ENCODE peak calls at places on chromosome 4, in six cellular contexts. N is GM23338, I is HCT116, D is HepG2, J is upper lobe of left lung, F is Panc1. R is an unnamed sample.

GRCh38 chr4:90127706-90128345 is 632 bp downstream of the CCSER1 start:
- ATAC-seq in J (peak; percentile 65), N (peak; percentile 67), I (peak; percentile 59), F (peak; percentile 71), D (peak; percentile 78), R (peak; percentile 42)

GRCh38 chr4:88211473-88212252 is 53.2 kb upstream of the ABCG2 start:
- ATAC-seq in N (peak; percentile 86), F (peak; percentile 81), I (peak; percentile 83), J (no peak), D (peak; percentile 64), R (no peak)

GRCh38 chr4:48588230-48588943 is 98.3 kb downstream of the ZAR1 start:
- ATAC-seq in J (no peak), I (peak; percentile 34), N (no peak), D (no peak), F (no peak), R (no peak)

GRCh38 chr4:174848596-174848995 is 19.5 kb upstream of the GLRA3 start:
- ATAC-seq in I (no peak), J (no peak), D (no peak), F (no peak), N (no peak), R (no peak)

GRCh38 chr4:93852680-93853079 is 24.1 kb downstream of the ATOH1 start:
- ATAC-seq in J (no peak), I (no peak), D (no peak), N (no peak), F (no peak), R (no peak)

GRCh38 chr4:8453957-8454356 is 13.4 kb downstream of the TRMT44 start:
- ATAC-seq in F (no peak), N (no peak), I (no peak), D (no peak), J (no peak), R (no peak)

GRCh38 chr4:136583567-136583966 is 948.7 kb downstream of the PCDH18 start:
- ATAC-seq in I (no peak), D (no peak), N (no peak), F (no peak), J (no peak), R (no peak)

GRCh38 chr4:167025651-167026050 is 208.6 kb downstream of the SPOCK3 start:
- ATAC-seq in D (no peak), I (no peak), F (no peak), N (no peak), J (no peak), R (no peak)

GRCh38 chr4:110475881-110476818 is at the start of gene ENPEP:
- ATAC-seq in N (peak; percentile 75), J (no peak), I (no peak), D (peak; percentile 55), F (no peak), R (peak; percentile 33)

GRCh38 chr4:75673959-75674328 is 733 bp upstream of the G3BP2 start:
- ATAC-seq in J (no peak), F (no peak), D (peak; percentile 3), N (no peak), I (no peak), R (no peak)

GRCh38 chr4:142698541-142698940 is 147.6 kb downstream of the INPP4B start:
- ATAC-seq in N (no peak), I (no peak), D (no peak), F (no peak), J (no peak), R (no peak)

GRCh38 chr4:84966382-84967291 is at the start of gene WDFY3:
- ATAC-seq in D (peak; percentile 85), F (peak; percentile 97), J (peak; percentile 97), N (peak; percentile 74), I (peak; percentile 89), R (peak; percentile 94)

GRCh38 chr4:6500481-6501135 is 28.2 kb upstream of the PPP2R2C start:
- ATAC-seq in I (no peak), J (no peak), N (no peak), D (no peak), F (no peak), R (no peak)

GRCh38 chr4:6972911-6973310 is 63.3 kb downstream of the TBC1D14 start:
- ATAC-seq in J (no peak), F (no peak), I (no peak), D (no peak), N (peak; percentile 94), R (no peak)

GRCh38 chr4:81757706-81758105 is 286.0 kb upstream of the RASGEF1B start:
- ATAC-seq in N (peak; percentile 67), J (no peak), F (no peak), I (no peak), D (no peak), R (no peak)

GRCh38 chr4:151743128-151743854 is 17.5 kb downstream of the GATB start:
- ATAC-seq in N (no peak), I (peak; percentile 64), D (no peak), F (no peak), J (no peak), R (no peak)
- TF ChIP-seq CTCF in N (peak; percentile 57), I (peak; percentile 18), D (no peak), F (peak; percentile 2), J (no peak), R (no peak)

GRCh38 chr4:39514888-39515401 is 12.3 kb downstream of the UGDH start:
- ATAC-seq in J (peak; percentile 85), I (peak; percentile 68), N (no peak), D (peak; percentile 77), F (peak; percentile 62), R (no peak)
- TF ChIP-seq POLR2AphosphoS5 in J (no peak), I (no peak), N (no peak), D (no peak), F (no peak), R (no peak)

DNA sequence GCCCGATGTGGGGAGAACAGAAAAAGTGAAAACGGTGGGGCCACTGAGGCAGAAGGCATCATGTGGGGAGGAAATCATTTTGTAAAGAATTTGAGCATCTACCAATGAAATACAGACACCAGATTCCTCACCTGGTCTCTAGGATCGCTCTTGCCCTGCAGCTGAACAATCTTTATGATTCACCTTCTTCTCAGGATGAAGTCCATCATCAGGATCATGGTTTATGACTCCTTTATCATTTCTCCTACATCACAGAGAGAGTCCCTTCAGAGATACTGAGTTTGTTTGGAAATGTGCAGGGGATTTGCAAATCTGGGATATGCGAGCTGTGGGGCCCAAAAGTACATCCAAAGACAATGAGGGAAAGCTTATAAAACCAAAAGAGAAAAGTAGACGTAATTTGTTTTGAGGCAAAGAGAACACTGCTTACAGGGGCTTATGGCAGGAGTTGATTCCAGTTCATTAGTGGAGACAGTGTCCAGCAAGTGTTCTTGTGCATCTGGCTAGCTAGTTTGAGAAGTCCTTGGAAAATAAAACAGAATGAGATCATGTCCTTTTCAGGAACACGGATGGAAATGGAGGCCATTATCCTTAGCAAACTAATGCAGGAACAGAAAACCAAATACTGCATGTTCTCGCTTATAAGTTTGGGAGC is 15.3 kb upstream of the ANXA5 start:
- ATAC-seq in I (peak; percentile 50), J (no peak), F (peak; percentile 53), N (no peak), D (peak; percentile 36), R (peak; percentile 50)
- H3K27ac ChIP-seq in I (peak overlapping the region; percentile 34), J (peak overlapping the region; percentile 54), F (peak overlapping the region; percentile 78), N (peak overlapping the region; percentile 88), D (no peak overlapping the region), R (peak overlapping the region; percentile 81)

DNA sequence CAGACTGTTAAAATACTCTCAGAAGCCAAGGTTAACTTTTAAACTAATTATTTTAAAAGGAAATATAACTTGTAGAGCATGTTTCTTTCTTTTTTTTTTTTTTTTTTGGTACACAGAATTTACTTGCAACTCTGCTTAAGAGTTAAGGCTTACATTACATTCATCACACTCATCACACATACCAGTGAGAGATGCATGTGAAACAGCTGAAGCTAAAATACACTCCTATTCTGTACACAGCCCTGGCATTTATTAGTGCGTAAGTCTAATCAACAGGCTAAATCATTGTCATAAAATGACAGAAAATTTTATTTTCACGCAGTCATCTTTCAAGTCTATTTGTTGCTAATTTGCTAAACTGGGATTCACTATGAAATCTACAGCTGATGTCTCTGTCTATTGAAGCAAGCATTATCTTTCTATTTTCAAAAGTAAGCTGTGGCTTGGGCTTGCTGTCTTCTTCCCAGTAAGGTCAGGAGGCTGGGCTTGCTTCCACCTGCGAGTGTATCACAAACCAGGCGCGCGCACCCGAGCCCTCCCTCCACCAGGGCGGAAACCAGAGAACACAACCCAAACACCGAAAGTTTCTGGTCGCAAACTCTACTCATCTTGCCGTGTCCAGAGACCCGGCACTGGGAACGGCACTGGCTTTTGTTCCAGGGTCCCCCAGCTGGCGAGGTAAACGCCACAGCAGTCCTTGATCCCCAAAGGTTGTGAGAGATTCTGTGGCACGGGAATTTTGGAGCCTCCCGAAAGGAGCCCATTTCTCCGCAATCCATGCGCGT is 3.9 kb downstream of the MAML3 start:
- ATAC-seq in D (no peak), F (peak; percentile 17), N (peak; percentile 13), J (no peak), I (peak; percentile 37), R (no peak)
- TF ChIP-seq CTCF in D (no peak), F (no peak), N (no peak), J (peak; percentile 14), I (no peak), R (peak; percentile 18)

DNA sequence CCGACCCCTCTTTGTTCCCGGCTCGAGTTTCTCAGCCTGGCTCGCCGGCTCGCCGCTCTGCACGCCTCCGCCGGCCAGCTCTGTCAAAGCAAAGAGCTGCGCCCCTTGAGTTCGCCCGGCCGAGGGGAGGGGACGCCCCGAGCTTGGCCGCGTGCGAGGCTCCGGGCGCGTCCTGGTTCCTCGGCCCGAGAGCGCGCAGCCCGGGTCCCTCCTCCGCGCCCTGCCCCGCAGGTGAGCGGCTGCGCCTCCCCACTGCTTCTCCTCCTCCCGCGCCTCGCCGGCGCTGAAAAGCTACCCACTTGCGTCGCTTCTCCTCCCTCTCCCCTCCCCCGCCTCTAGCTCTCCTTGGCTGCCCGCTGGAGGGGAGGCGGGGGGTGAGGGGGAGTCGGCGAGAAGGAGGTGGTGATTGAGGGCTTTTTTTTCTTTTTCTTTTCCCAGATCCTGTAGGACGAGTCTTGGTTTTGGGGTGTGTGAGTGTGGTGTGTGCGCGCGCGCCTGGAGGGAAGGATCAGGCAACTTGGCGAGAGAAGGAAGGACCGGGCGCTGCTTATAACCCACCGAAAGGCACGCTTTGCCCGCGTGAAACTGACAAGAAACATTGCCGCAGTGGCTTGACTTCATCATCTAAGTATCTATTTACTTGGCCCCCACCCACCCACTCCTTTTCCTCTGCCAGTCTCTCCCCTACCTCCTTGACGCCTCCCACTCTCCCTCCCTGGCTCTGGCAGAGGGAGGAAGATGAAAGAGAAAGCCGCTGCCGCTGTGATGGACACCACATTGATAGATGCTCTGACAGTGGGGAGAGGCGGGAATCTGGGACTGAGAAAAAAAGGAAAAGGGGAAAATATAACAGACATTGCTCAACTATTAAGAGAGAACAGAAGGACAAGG is at the start of gene LEF1:
- ATAC-seq in N (peak; percentile 50), D (peak; percentile 72), F (peak; percentile 29), J (no peak), I (no peak), R (no peak)
- TF ChIP-seq POLR2AphosphoS5 in N (no peak), D (no peak), F (no peak), J (no peak), I (no peak), R (no peak)